ENCODE peak calls at places on chromosome 2, in nine cellular contexts. E, N, L, F, D, Q, J, S and H are unnamed samples.

GRCh38 chr2:48098539-48098938 is 192.2 kb upstream of the FBXO11 start:
- DNase-seq in E (no peak), N (no peak), L (no peak), F (no peak), D (no peak), Q (no peak), J (no peak), S (no peak), H (no peak)

GRCh38 chr2:56749152-56749752 is 565.5 kb downstream of the CCDC85A start:
- DNase-seq in E (peak), N (peak), L (no peak), F (peak), D (peak), Q (no peak), J (peak), S (no peak), H (peak)

GRCh38 chr2:130368786-130369185 is 12.9 kb downstream of the PTPN18 start:
- DNase-seq in E (no peak), N (no peak), L (no peak), F (no peak), D (no peak), Q (no peak), J (no peak), S (no peak), H (no peak)

GRCh38 chr2:41853427-41854191 is 194.2 kb upstream of the PKDCC start:
- DNase-seq in E (peak), N (peak), L (no peak), F (peak), D (peak), Q (peak), J (peak), S (peak), H (peak)

GRCh38 chr2:235390816-235391194 is 103.0 kb upstream of the AGAP1 start:
- DNase-seq in E (no peak), N (no peak), L (no peak), F (no peak), D (no peak), Q (no peak), J (no peak), S (no peak), H (no peak)

GRCh38 chr2:108288534-108289106 is at the start of gene SULT1C2:
- DNase-seq in E (no peak), N (no peak), L (no peak), F (no peak), D (peak), Q (no peak), J (peak), S (no peak), H (no peak)

GRCh38 chr2:219562049-219563020 is 9.0 kb downstream of the OBSL1 start:
- DNase-seq in E (no peak), N (no peak), L (no peak), F (no peak), D (peak), Q (no peak), J (no peak), S (no peak), H (no peak)

GRCh38 chr2:230713331-230714121 is 884 bp downstream of the CAB39 start:
- DNase-seq in E (peak), N (peak), L (no peak), F (no peak), D (peak), Q (peak), J (no peak), S (peak), H (peak)

GRCh38 chr2:227370791-227371312 is 8.3 kb downstream of the TM4SF20 start:
- DNase-seq in E (no peak), N (peak), L (no peak), F (peak), D (no peak), Q (no peak), J (peak), S (peak), H (peak)

GRCh38 chr2:44777542-44777941 is 164.0 kb upstream of the SIX3 start:
- DNase-seq in E (no peak), N (no peak), L (no peak), F (no peak), D (peak), Q (no peak), J (no peak), S (no peak), H (no peak)

GRCh38 chr2:39469807-39470206 is 32.7 kb upstream of the MAP4K3 start:
- DNase-seq in E (peak), N (no peak), L (no peak), F (peak), D (no peak), Q (peak), J (peak), S (peak), H (peak)

GRCh38 chr2:14558382-14558919 is 74.1 kb upstream of the LRATD1 start:
- DNase-seq in E (no peak), N (no peak), L (no peak), F (no peak), D (no peak), Q (no peak), J (no peak), S (no peak), H (no peak)

GRCh38 chr2:71453404-71454220 is at the start of gene DYSF:
- DNase-seq in E (peak), N (peak), L (no peak), F (no peak), D (peak), Q (peak), J (peak), S (no peak), H (peak)

GRCh38 chr2:46390901-46391395 is 88.4 kb upstream of the TMEM247 start:
- DNase-seq in E (no peak), N (no peak), L (no peak), F (no peak), D (no peak), Q (no peak), J (no peak), S (no peak), H (no peak)

GRCh38 chr2:8548065-8548870 is 133.6 kb upstream of the ID2 start:
- DNase-seq in E (no peak), N (no peak), L (no peak), F (no peak), D (no peak), Q (no peak), J (no peak), S (peak), H (no peak)

GRCh38 chr2:179252439-179252838 is 12.2 kb downstream of the SESTD1 start:
- DNase-seq in E (no peak), N (no peak), L (no peak), F (no peak), D (no peak), Q (no peak), J (no peak), S (no peak), H (no peak)

GRCh38 chr2:120883607-120884405 is 148.1 kb downstream of the GLI2 start:
- DNase-seq in E (no peak), N (no peak), L (no peak), F (no peak), D (no peak), Q (peak), J (no peak), S (no peak), H (no peak)

GRCh38 chr2:8626572-8626971 is 55.3 kb upstream of the ID2 start:
- DNase-seq in E (no peak), N (no peak), L (no peak), F (no peak), D (no peak), Q (no peak), J (no peak), S (no peak), H (no peak)

GRCh38 chr2:206212673-206213513 is 53.2 kb downstream of the EEF1B2 start:
- DNase-seq in E (peak), N (peak), L (peak), F (peak), D (peak), Q (no peak), J (peak), S (no peak), H (peak)

GRCh38 chr2:231390667-231391066 is 4.8 kb upstream of the B3GNT7 start:
- DNase-seq in E (no peak), N (no peak), L (no peak), F (no peak), D (no peak), Q (no peak), J (no peak), S (no peak), H (no peak)

GRCh38 chr2:117774716-117775115 is 39.8 kb upstream of the DDX18 start:
- DNase-seq in E (no peak), N (no peak), L (no peak), F (no peak), D (no peak), Q (no peak), J (no peak), S (no peak), H (no peak)

GRCh38 chr2:224869601-224870000 is 153.4 kb upstream of the CCDC195 start:
- DNase-seq in E (peak), N (no peak), L (peak), F (peak), D (no peak), Q (no peak), J (peak), S (no peak), H (peak)

GRCh38 chr2:207792244-207792785 is 22.6 kb upstream of the FZD5 start:
- DNase-seq in E (no peak), N (peak), L (no peak), F (peak), D (peak), Q (peak), J (peak), S (no peak), H (peak)

GRCh38 chr2:197310271-197310939 is at the start of gene ANKRD44:
- DNase-seq in E (peak), N (peak), L (peak), F (peak), D (peak), Q (peak), J (peak), S (peak), H (peak)

GRCh38 chr2:144519934-144520717 is at the start of gene ZEB2:
- DNase-seq in E (peak), N (peak), L (peak), F (peak), D (peak), Q (peak), J (peak), S (peak), H (peak)